ENCODE peak calls at places on chromosomes 13 and 19, in nine cellular contexts. V, Z, I, Y, K, W, G, S and E are unnamed samples.

GRCh38 chr13:107192289-107192688 is 624.4 kb upstream of the ARGLU1 start:
- DNase-seq in K (no peak), W (no peak), V (no peak), G (peak; percentile 81), S (no peak), Y (no peak), I (no peak), Z (no peak), E (no peak)

GRCh38 chr19:18385675-18386542 is at the start of gene GDF15:
- DNase-seq in S (peak; percentile 52), Y (no peak), W (peak; percentile 97), I (peak; percentile 21), G (peak; percentile 90), V (no peak), Z (peak; percentile 47), K (peak; percentile 89), E (peak; percentile 86)

GRCh38 chr19:15529774-15530372 is 21.5 kb downstream of the CYP4F22 start:
- DNase-seq in S (no peak), Z (no peak), K (peak; percentile 29), G (no peak), I (no peak), Y (no peak), W (no peak), V (no peak), E (no peak)

GRCh38 chr19:33595783-33596182 is 26.0 kb upstream of the CHST8 start:
- DNase-seq in S (no peak), Z (no peak), G (no peak), Y (no peak), V (no peak), K (no peak), I (no peak), W (no peak), E (no peak)

GRCh38 chr19:13281567-13282291 is 131.5 kb downstream of the IER2 start:
- DNase-seq in I (peak; percentile 62), Z (no peak), G (no peak), K (no peak), Y (no peak), W (no peak), V (no peak), S (no peak), E (no peak)

GRCh38 chr13:37369618-37370017 is 228.9 kb downstream of the POSTN start:
- DNase-seq in I (no peak), W (no peak), S (no peak), K (peak; percentile 49), G (no peak), Y (no peak), V (no peak), Z (no peak), E (no peak)

GRCh38 chr19:18221815-18222725 is 4.2 kb downstream of the PDE4C start:
- DNase-seq in K (no peak), Z (no peak), W (no peak), V (no peak), S (no peak), I (no peak), Y (no peak), G (no peak), E (no peak)

GRCh38 chr13:98823442-98823841 is 71.0 kb upstream of the SLC15A1 start:
- DNase-seq in V (no peak), K (no peak), G (no peak), I (no peak), Z (no peak), S (no peak), W (no peak), Y (no peak), E (no peak)

GRCh38 chr19:42474743-42475142 is 32.0 kb upstream of the CXCL17 start:
- DNase-seq in S (no peak), I (no peak), Y (no peak), G (no peak), Z (no peak), V (no peak), K (no peak), W (no peak), E (no peak)

GRCh38 chr13:49540552-49540951 is 44.8 kb downstream of the PHF11 start:
- DNase-seq in V (peak; percentile 35), K (peak; percentile 62), Y (peak; percentile 42), S (peak; percentile 11), Z (no peak), I (no peak), W (no peak), G (peak; percentile 6), E (no peak)

GRCh38 chr19:7266832-7267231 is 27.4 kb downstream of the INSR start:
- DNase-seq in K (no peak), G (no peak), Z (no peak), I (no peak), W (no peak), S (no peak), Y (no peak), V (no peak), E (no peak)

GRCh38 chr13:66553391-66553790 is 676.7 kb downstream of the PCDH9 start:
- DNase-seq in S (no peak), G (no peak), K (peak; percentile 43), W (no peak), V (no peak), Z (no peak), I (no peak), Y (no peak), E (no peak)